ENCODE peak calls at places on chromosomes 13 and 19, in five cellular contexts. R, Y, O, G and F are unnamed samples.

GRCh38 chr19:13974073-13974472 is 21.8 kb downstream of the DCAF15 start:
- DNase-seq in R (peak), Y (peak), O (no peak), G (peak), F (no peak)

GRCh38 chr19:16074488-16075365 is 1.6 kb upstream of the TPM4 start:
- DNase-seq in R (no peak), Y (no peak), O (no peak), G (no peak), F (no peak)

GRCh38 chr19:8585894-8586750 is 8.9 kb upstream of the MYO1F start:
- DNase-seq in R (peak), Y (peak), O (no peak), G (peak), F (peak)

GRCh38 chr19:31205887-31206518 is 143.2 kb downstream of the TSHZ3 start:
- DNase-seq in R (no peak), Y (no peak), O (no peak), G (no peak), F (no peak)

GRCh38 chr13:79986890-79987289 is 354.0 kb downstream of the SPRY2 start:
- DNase-seq in R (no peak), Y (no peak), O (no peak), G (peak), F (no peak)

GRCh38 chr13:92175330-92175729 is 776.9 kb downstream of the GPC5 start:
- DNase-seq in R (no peak), Y (peak), O (peak), G (peak), F (peak)

GRCh38 chr19:10454267-10454666 is 33.9 kb downstream of the PDE4A start:
- DNase-seq in R (no peak), Y (peak), O (no peak), G (peak), F (no peak)

GRCh38 chr13:26861951-26862350 is 101.4 kb upstream of the GPR12 start:
- DNase-seq in R (no peak), Y (no peak), O (no peak), G (no peak), F (no peak)

GRCh38 chr19:5591476-5591875 is 23.7 kb upstream of the TINCR start:
- DNase-seq in R (no peak), Y (no peak), O (no peak), G (no peak), F (no peak)